ENCODE peak calls at places on chromosomes 16 and 17, in five cellular contexts. O is GM12878, N is HEK293T, Z is HepG2, U is K562. Y is an unnamed sample.

GRCh38 chr17:20022701-20023100 is 13.5 kb downstream of the SPECC1 start:
- DNase-seq in O (no peak), N (no peak), Z (no peak), U (no peak), Y (no peak)

GRCh38 chr17:35947156-35947585 is 3.7 kb upstream of the LYZL6 start:
- DNase-seq in O (no peak), N (peak; percentile 39), Z (peak; percentile 52), U (peak; percentile 54), Y (peak; percentile 54)

GRCh38 chr17:33964344-33964979 is 290.6 kb upstream of the CCL2 start:
- DNase-seq in O (peak; percentile 84), N (no peak), Z (peak; percentile 23), U (peak; percentile 64), Y (no peak)

GRCh38 chr17:35245196-35245486 is 2.3 kb downstream of the SLFN5 start:
- DNase-seq in O (no peak), N (no peak), Z (no peak), U (no peak), Y (no peak)

GRCh38 chr17:28394717-28395116 is 11.3 kb downstream of the SLC46A1 start:
- DNase-seq in O (no peak), N (no peak), Z (no peak), U (no peak), Y (no peak)

GRCh38 chr17:82502207-82502606 is 17.3 kb upstream of the FOXK2 start:
- DNase-seq in O (no peak), N (no peak), Z (no peak), U (no peak), Y (no peak)

GRCh38 chr17:78144736-78145641 is 1.2 kb upstream of the C17orf99 start:
- DNase-seq in O (no peak), N (no peak), Z (no peak), U (no peak), Y (no peak)

GRCh38 chr17:32492648-32493289 is 6.0 kb downstream of the CDK5R1 start:
- DNase-seq in O (no peak), N (no peak), Z (no peak), U (no peak), Y (no peak)

GRCh38 chr17:46995841-46996571 is 17.0 kb upstream of the RPRML start:
- DNase-seq in O (no peak), N (no peak), Z (no peak), U (no peak), Y (no peak)

GRCh38 chr16:58020628-58021521 is 4.7 kb upstream of the MMP15 start:
- DNase-seq in O (no peak), N (peak; percentile 61), Z (peak; percentile 50), U (peak; percentile 66), Y (peak; percentile 70)

GRCh38 chr17:11823862-11824261 is 173.4 kb downstream of the ZNF18 start:
- DNase-seq in O (no peak), N (no peak), Z (no peak), U (no peak), Y (no peak)

GRCh38 chr17:78356163-78356713 is 3.6 kb downstream of the SOCS3 start:
- DNase-seq in O (peak; percentile 97), N (no peak), Z (no peak), U (peak; percentile 53), Y (no peak)

GRCh38 chr16:82063456-82064082 is 28.5 kb downstream of the HSD17B2 start:
- DNase-seq in O (no peak), N (no peak), Z (peak; percentile 61), U (no peak), Y (no peak)

GRCh38 chr17:74746376-74746775 is 2.1 kb upstream of the NHERF1 start:
- DNase-seq in O (no peak), N (no peak), Z (no peak), U (no peak), Y (no peak)

GRCh38 chr17:77898521-77899434 is 59.7 kb upstream of the TNRC6C start:
- DNase-seq in O (no peak), N (no peak), Z (no peak), U (no peak), Y (no peak)

GRCh38 chr17:29283496-29283895 is 10.5 kb downstream of the NUFIP2 start:
- DNase-seq in O (no peak), N (no peak), Z (no peak), U (no peak), Y (peak; percentile 49)

GRCh38 chr16:11857161-11857560 is 5.8 kb upstream of the RSL1D1 start:
- DNase-seq in O (no peak), N (no peak), Z (no peak), U (no peak), Y (no peak)

GRCh38 chr17:63543822-63544420 is 6.4 kb upstream of the DCAF7 start:
- DNase-seq in O (no peak), N (no peak), Z (no peak), U (no peak), Y (peak; percentile 21)

GRCh38 chr17:17096438-17097178 is 54.4 kb downstream of the MPRIP start:
- DNase-seq in O (no peak), N (no peak), Z (peak; percentile 94), U (no peak), Y (no peak)

GRCh38 chr16:27972500-27972899 is 91.0 kb downstream of the GSG1L start:
- DNase-seq in O (peak; percentile 17), N (peak; percentile 46), Z (peak; percentile 51), U (peak; percentile 45), Y (peak; percentile 59)

GRCh38 chr17:78438271-78438691 is 59.8 kb downstream of the PGS1 start:
- DNase-seq in O (no peak), N (no peak), Z (no peak), U (no peak), Y (no peak)

GRCh38 chr17:245611-246010 is 64.2 kb upstream of the DOC2B start:
- DNase-seq in O (no peak), N (no peak), Z (no peak), U (no peak), Y (no peak)

GRCh38 chr16:67883146-67883871 is 1.4 kb upstream of the NRN1L start:
- DNase-seq in O (no peak), N (no peak), Z (peak; percentile 67), U (no peak), Y (no peak)

GRCh38 chr17:50527949-50528474 is 4.5 kb upstream of the EPN3 start:
- DNase-seq in O (no peak), N (no peak), Z (no peak), U (no peak), Y (no peak)

GRCh38 chr16:81745704-81746558 is 33.2 kb upstream of the PLCG2 start:
- DNase-seq in O (no peak), N (peak; percentile 84), Z (peak; percentile 42), U (peak; percentile 86), Y (peak; percentile 87)

GRCh38 chr17:63649813-63650212 is 27.6 kb downstream of the MAP3K3 start:
- DNase-seq in O (no peak), N (no peak), Z (no peak), U (no peak), Y (no peak)

GRCh38 chr16:54143410-54143809 is 143.2 kb downstream of the IRX3 start:
- DNase-seq in O (no peak), N (no peak), Z (no peak), U (no peak), Y (no peak)

GRCh38 chr17:57211010-57211411 is 45.3 kb upstream of the MSI2 start:
- DNase-seq in O (no peak), N (no peak), Z (no peak), U (no peak), Y (no peak)

GRCh38 chr17:57213180-57213825 is 43.0 kb upstream of the MSI2 start:
- DNase-seq in O (no peak), N (no peak), Z (no peak), U (peak; percentile 34), Y (no peak)

GRCh38 chr17:57210224-57210553 is 46.1 kb upstream of the MSI2 start:
- DNase-seq in O (no peak), N (no peak), Z (no peak), U (no peak), Y (no peak)

GRCh38 chr17:57215317-57215716 is 41.0 kb upstream of the MSI2 start:
- DNase-seq in O (no peak), N (no peak), Z (no peak), U (peak; percentile 21), Y (no peak)

GRCh38 chr17:57211543-57211942 is 44.8 kb upstream of the MSI2 start:
- DNase-seq in O (no peak), N (no peak), Z (peak; percentile 21), U (no peak), Y (no peak)
- TF ChIP-seq FOXM1 in O (no peak), N (no peak), Z (no peak), U (no peak), Y (no peak)

GRCh38 chr17:61574542-61575351 is 16.3 kb downstream of the NACA2 start:
- DNase-seq in O (no peak), N (peak; percentile 69), Z (peak; percentile 80), U (peak; percentile 11), Y (peak; percentile 76)
- TF ChIP-seq FOXM1 in O (no peak), N (no peak), Z (no peak), U (no peak), Y (no peak)

DNA sequence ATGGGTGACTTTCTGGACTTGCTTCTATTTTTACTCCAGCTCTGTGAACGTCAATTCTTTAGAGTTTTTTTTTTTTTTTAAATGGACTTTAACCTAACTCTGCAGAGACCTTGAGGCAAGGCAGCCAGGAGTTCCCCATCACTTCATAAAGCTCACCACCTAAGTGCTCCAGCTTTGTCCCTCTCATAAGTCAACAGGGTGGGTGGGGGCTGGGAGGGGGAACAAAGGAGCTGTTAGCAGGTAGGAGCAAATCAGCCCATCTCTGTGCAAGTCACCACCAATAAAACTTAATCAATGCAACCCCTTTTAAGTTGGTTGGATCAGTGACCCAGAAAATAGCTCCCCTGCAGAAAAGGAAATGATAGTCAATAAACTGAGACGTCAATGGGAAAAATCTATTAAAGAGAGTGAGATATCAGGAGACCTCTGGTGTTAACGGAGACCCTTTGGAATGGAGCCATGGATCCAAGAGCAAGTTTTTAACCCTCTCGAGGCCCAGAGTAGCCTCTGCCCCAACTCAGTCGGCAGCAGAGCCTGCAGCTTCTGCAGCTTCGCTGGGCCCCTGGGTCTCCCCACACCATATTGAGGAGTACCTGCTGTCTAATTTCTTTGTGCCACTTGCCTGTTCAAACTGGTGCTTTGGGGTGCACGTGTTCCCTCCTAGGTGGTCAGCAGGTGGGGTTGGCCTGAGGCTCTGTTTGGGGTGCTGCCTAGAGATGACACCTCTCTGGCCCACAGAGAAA is 27.6 kb upstream of the ETV4 start:
- DNase-seq in O (no peak), N (no peak), Z (peak; percentile 94), U (no peak), Y (no peak)
- TF ChIP-seq FOXM1 in O (no peak), N (no peak), Z (no peak), U (no peak), Y (no peak)

DNA sequence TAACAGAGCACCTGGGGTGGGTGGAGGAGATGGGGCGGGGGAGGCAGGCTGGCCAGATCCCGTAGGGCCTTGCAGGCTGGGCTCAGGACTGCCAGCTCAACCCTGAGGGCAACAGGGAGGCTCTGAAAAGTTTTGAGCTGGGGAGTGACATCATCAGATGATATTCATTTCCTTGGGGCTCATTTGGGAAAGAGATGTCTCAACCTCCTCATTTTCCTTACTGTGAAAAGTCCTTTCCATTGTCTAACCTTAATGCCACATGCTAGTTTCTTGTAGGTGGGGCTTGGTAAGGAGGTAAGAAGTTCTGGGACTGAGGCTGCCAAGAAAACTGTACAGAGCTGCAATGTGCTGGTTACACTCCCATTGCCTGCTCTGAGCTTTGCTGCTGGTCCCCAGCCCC is 3.7 kb downstream of the TNS4 start:
- DNase-seq in O (no peak), N (no peak), Z (no peak), U (no peak), Y (no peak)
- TF ChIP-seq FOXM1 in O (no peak), N (no peak), Z (no peak), U (no peak), Y (no peak)

DNA sequence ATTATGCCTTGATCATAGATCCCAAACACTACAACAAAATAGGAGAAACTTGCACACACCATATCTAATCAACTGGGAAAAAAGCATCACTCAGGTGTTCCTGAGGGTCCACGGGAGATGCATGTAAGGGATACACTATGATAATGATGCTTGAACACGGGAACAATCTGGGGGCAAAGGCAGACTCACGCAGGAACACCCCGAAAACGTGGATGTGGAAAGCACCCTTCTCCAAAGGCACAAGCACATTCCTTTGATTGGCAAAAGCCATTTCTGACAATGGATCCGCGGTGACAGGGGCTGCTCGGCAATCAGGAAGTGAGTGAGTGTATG is 1.3 kb downstream of the ZNF652 start:
- DNase-seq in O (no peak), N (no peak), Z (no peak), U (no peak), Y (peak; percentile 52)
- TF ChIP-seq FOXM1 in O (no peak), N (no peak), Z (no peak), U (no peak), Y (no peak)